ENCODE peak calls at places on chromosomes 3 and 15, in ten cellular contexts. X is activated CD4-positive, alpha-beta T cell treated with anti-CD3 and anti-CD28 coated beads for 48 hours; H is testis; N is GM03348; Y is NCI-H82; Z is B cell; Q is foreskin fibroblast; U is central memory CD8-positive, alpha-beta T cell; D is stimulated activated CD8-positive, alpha-beta memory T cell treated with anti-CD3 and anti-CD28 coated beads, Interleukin-7, amount 100 ng/mL, for 48 hours; M is midbrain. E is an unnamed sample.

GRCh38 chr3:101262393-101263240 is 57.8 kb downstream of the IMPG2 start:
- DNase-seq in X (no peak), H (no peak), N (no peak), Y (no peak), Z (no peak), Q (no peak), U (no peak), D (no peak), M (peak; percentile 18), E (no peak)

GRCh38 chr15:46312133-46312740 is 677.4 kb downstream of the SQOR start:
- DNase-seq in X (peak; percentile 75), H (peak; percentile 85), N (peak; percentile 72), Y (peak; percentile 93), Z (peak; percentile 53), Q (peak; percentile 42), U (peak; percentile 25), D (peak; percentile 9), M (peak; percentile 81), E (peak; percentile 69)

GRCh38 chr3:118544458-118544857 is 490.2 kb downstream of the IGSF11 start:
- DNase-seq in X (no peak), H (no peak), N (no peak), Y (no peak), Z (no peak), Q (no peak), U (no peak), D (no peak), M (no peak), E (no peak)

GRCh38 chr15:95760508-95760907 is 570.0 kb upstream of the NR2F2 start:
- DNase-seq in X (no peak), H (peak; percentile 29), N (no peak), Y (peak; percentile 16), Z (no peak), Q (peak; percentile 4), U (no peak), D (no peak), M (no peak), E (no peak)

GRCh38 chr3:127320529-127321121 is 32.8 kb upstream of the PRR20G start:
- DNase-seq in X (no peak), H (no peak), N (no peak), Y (no peak), Z (no peak), Q (no peak), U (no peak), D (no peak), M (no peak), E (no peak)

GRCh38 chr15:77013786-77014136 is 18.8 kb downstream of the PSTPIP1 start:
- DNase-seq in X (peak; percentile 90), H (no peak), N (no peak), Y (no peak), Z (peak; percentile 78), Q (no peak), U (peak; percentile 64), D (peak; percentile 77), M (no peak), E (no peak)

GRCh38 chr3:139832998-139833397 is 102.0 kb upstream of the CLSTN2 start:
- DNase-seq in X (no peak), H (no peak), N (no peak), Y (no peak), Z (no peak), Q (no peak), U (no peak), D (no peak), M (no peak), E (no peak)

GRCh38 chr15:60444289-60444912 is 34.5 kb downstream of the ICE2 start:
- DNase-seq in X (no peak), H (no peak), N (peak; percentile 51), Y (no peak), Z (no peak), Q (no peak), U (no peak), D (no peak), M (no peak), E (no peak)

GRCh38 chr3:43649365-43649968 is 27.7 kb upstream of the ANO10 start:
- DNase-seq in X (no peak), H (no peak), N (no peak), Y (peak; percentile 40), Z (no peak), Q (no peak), U (no peak), D (no peak), M (no peak), E (no peak)

GRCh38 chr3:54866221-54866620 is 61.6 kb downstream of the LRTM1 start:
- DNase-seq in X (no peak), H (no peak), N (no peak), Y (peak; percentile 8), Z (no peak), Q (no peak), U (no peak), D (no peak), M (no peak), E (no peak)

GRCh38 chr15:95869920-95870319 is 460.6 kb upstream of the NR2F2 start:
- DNase-seq in X (no peak), H (no peak), N (no peak), Y (peak; percentile 30), Z (no peak), Q (no peak), U (no peak), D (no peak), M (no peak), E (no peak)

GRCh38 chr15:70236306-70237103 is 138.8 kb upstream of the TLE3 start:
- DNase-seq in X (peak; percentile 47), H (no peak), N (peak; percentile 82), Y (no peak), Z (no peak), Q (peak; percentile 82), U (no peak), D (no peak), M (no peak), E (no peak)

GRCh38 chr3:43948013-43948412 is 257.3 kb downstream of the ABHD5 start:
- DNase-seq in X (no peak), H (no peak), N (no peak), Y (no peak), Z (no peak), Q (no peak), U (no peak), D (no peak), M (no peak), E (no peak)

GRCh38 chr15:44633603-44634002 is 29.9 kb downstream of the SPG11 start:
- DNase-seq in X (no peak), H (no peak), N (peak; percentile 52), Y (no peak), Z (no peak), Q (peak; percentile 28), U (no peak), D (no peak), M (no peak), E (no peak)

GRCh38 chr15:45268135-45268534 is 16.1 kb downstream of the SLC28A2 start:
- DNase-seq in X (peak; percentile 6), H (no peak), N (no peak), Y (peak; percentile 60), Z (no peak), Q (no peak), U (no peak), D (no peak), M (no peak), E (peak; percentile 4)

GRCh38 chr3:158167737-158168469 is 58.0 kb downstream of the RSRC1 start:
- DNase-seq in X (peak; percentile 6), H (no peak), N (peak; percentile 86), Y (no peak), Z (no peak), Q (peak; percentile 94), U (no peak), D (no peak), M (no peak), E (no peak)

GRCh38 chr15:74519311-74519710 is 21.7 kb upstream of the ARID3B start:
- DNase-seq in X (no peak), H (no peak), N (no peak), Y (no peak), Z (no peak), Q (no peak), U (no peak), D (no peak), M (no peak), E (no peak)

GRCh38 chr15:63050737-63051700 is 8.5 kb downstream of the TPM1 start:
- DNase-seq in X (no peak), H (no peak), N (peak; percentile 39), Y (peak; percentile 29), Z (no peak), Q (no peak), U (no peak), D (no peak), M (no peak), E (no peak)

GRCh38 chr3:144237351-144237750 is 265.7 kb downstream of the DIPK2A start:
- DNase-seq in X (no peak), H (no peak), N (no peak), Y (no peak), Z (no peak), Q (no peak), U (no peak), D (no peak), M (no peak), E (no peak)

GRCh38 chr3:85433334-85433733 is 474.5 kb downstream of the CADM2 start:
- DNase-seq in X (no peak), H (no peak), N (no peak), Y (no peak), Z (no peak), Q (no peak), U (no peak), D (no peak), M (no peak), E (no peak)

GRCh38 chr15:74396445-74397238 is 29.2 kb upstream of the CYP11A1 start:
- DNase-seq in X (peak; percentile 75), H (no peak), N (peak; percentile 43), Y (no peak), Z (peak; percentile 91), Q (peak; percentile 84), U (no peak), D (no peak), M (peak; percentile 9), E (no peak)

GRCh38 chr3:4850211-4850927 is 128.9 kb upstream of the BHLHE40 start:
- DNase-seq in X (peak; percentile 72), H (no peak), N (no peak), Y (no peak), Z (no peak), Q (no peak), U (no peak), D (no peak), M (no peak), E (no peak)

GRCh38 chr3:44825264-44825925 is 36.3 kb upstream of the TMEM42 start:
- DNase-seq in X (no peak), H (no peak), N (peak; percentile 66), Y (no peak), Z (no peak), Q (peak; percentile 62), U (no peak), D (no peak), M (no peak), E (no peak)

GRCh38 chr3:157093096-157093495 is 66.9 kb downstream of the CCNL1 start:
- DNase-seq in X (peak; percentile 44), H (no peak), N (no peak), Y (no peak), Z (no peak), Q (no peak), U (no peak), D (no peak), M (no peak), E (no peak)

GRCh38 chr15:86711476-86711875 is 631.8 kb downstream of the AGBL1 start:
- DNase-seq in X (no peak), H (no peak), N (no peak), Y (no peak), Z (no peak), Q (no peak), U (no peak), D (no peak), M (no peak), E (no peak)

GRCh38 chr3:72312339-72312738 is 527.4 kb upstream of the PROK2 start:
- DNase-seq in X (no peak), H (no peak), N (no peak), Y (no peak), Z (no peak), Q (no peak), U (no peak), D (no peak), M (no peak), E (no peak)

GRCh38 chr3:34859741-34860140 is 779.6 kb upstream of the ARPP21 start:
- DNase-seq in X (no peak), H (no peak), N (no peak), Y (no peak), Z (no peak), Q (no peak), U (no peak), D (no peak), M (no peak), E (no peak)

GRCh38 chr15:92808611-92809063 is 91.5 kb upstream of the CHD2 start:
- DNase-seq in X (no peak), H (no peak), N (peak; percentile 66), Y (peak; percentile 84), Z (no peak), Q (no peak), U (no peak), D (peak; percentile 23), M (no peak), E (no peak)